ENCODE peak calls at places on chromosomes 16 and 17, in four cellular contexts. D is lower lobe of right lung, N is mammary epithelial cell, E is ovary. Q is an unnamed sample. For H3K36me3, the result is how much of the 10 kb centered on the place peaks cover.

GRCh38 chr16:30567160-30567990 is 4.1 kb downstream of the ZNF688 start:
- DNase-seq in N (peak), E (no peak), D (no peak), Q (peak)

GRCh38 chr16:47506800-47507199 is 45.7 kb downstream of the PHKB start:
- DNase-seq in N (no peak), D (no peak), E (no peak), Q (no peak)

GRCh38 chr16:67542464-67542863 is 13.8 kb downstream of the RIPOR1 start:
- DNase-seq in E (no peak), N (peak), D (peak), Q (no peak)

GRCh38 chr17:80424878-80425765 is 10.2 kb downstream of the ENDOV start:
- DNase-seq in D (peak), N (no peak), E (peak), Q (no peak)

GRCh38 chr17:44258811-44259351 is 9.1 kb downstream of the SLC4A1 start:
- DNase-seq in N (no peak), E (no peak), D (no peak), Q (no peak)

GRCh38 chr16:3855142-3855541 is 25.4 kb downstream of the CREBBP start:
- DNase-seq in D (no peak), E (no peak), N (no peak), Q (no peak)

GRCh38 chr17:49511810-49512209 is 16.7 kb downstream of the NGFR start:
- DNase-seq in E (no peak), D (no peak), N (no peak), Q (no peak)

GRCh38 chr16:56093055-56093454 is 98.2 kb upstream of the GNAO1 start:
- DNase-seq in E (no peak), N (no peak), D (no peak), Q (no peak)

GRCh38 chr17:50426814-50427787 is 1.1 kb downstream of the ACSF2 start:
- DNase-seq in E (peak), N (peak), D (no peak), Q (no peak)

GRCh38 chr17:66450008-66450856 is 147.8 kb downstream of the PRKCA start:
- DNase-seq in D (no peak), N (no peak), E (no peak), Q (no peak)

GRCh38 chr17:50624321-50624935 is 10.3 kb upstream of the ABCC3 start:
- DNase-seq in N (no peak), D (no peak), E (no peak), Q (no peak)

GRCh38 chr16:11114366-11115164 is 141.4 kb downstream of the SOCS1 start:
- DNase-seq in D (no peak), N (no peak), E (no peak), Q (no peak)

GRCh38 chr16:27748868-27749546 is 199.1 kb downstream of the KATNIP start:
- DNase-seq in E (no peak), N (peak), D (peak), Q (peak)

GRCh38 chr16:10578474-10579316 is 1.7 kb downstream of the EMP2 start:
- DNase-seq in D (peak), E (peak), N (peak), Q (peak)

GRCh38 chr16:4700997-4701743 is 7.8 kb downstream of the NUDT16L1 start:
- DNase-seq in D (no peak), N (no peak), E (no peak), Q (peak)

GRCh38 chr16:4067262-4068001 is 48.8 kb downstream of the ADCY9 start:
- DNase-seq in N (no peak), D (no peak), E (no peak), Q (no peak)

GRCh38 chr16:61934591-61934990 is 101.6 kb downstream of the CDH8 start:
- DNase-seq in D (no peak), E (no peak), N (no peak), Q (no peak)

GRCh38 chr16:27918755-27919154 is 144.8 kb downstream of the GSG1L start:
- DNase-seq in D (no peak), E (no peak), N (peak), Q (no peak)

GRCh38 chr17:17180141-17180603 is 26.0 kb downstream of the PLD6 start:
- DNase-seq in N (no peak), D (no peak), E (no peak), Q (no peak)

GRCh38 chr17:81536299-81537290 is 8.4 kb downstream of the FSCN2 start:
- DNase-seq in E (no peak), N (no peak), D (no peak), Q (no peak)

GRCh38 chr17:63496663-63497400 is 20.0 kb downstream of the ACE start:
- DNase-seq in E (no peak), D (no peak), N (no peak), Q (no peak)

GRCh38 chr17:848402-848801 is 66.2 kb downstream of the MRM3 start:
- DNase-seq in N (no peak), D (no peak), E (no peak), Q (no peak)

GRCh38 chr17:64226132-64226531 is 36.9 kb downstream of the TEX2 start:
- DNase-seq in N (no peak), D (no peak), E (no peak), Q (no peak)

GRCh38 chr16:85319208-85319983 is 207.1 kb upstream of the CIBAR2 start:
- DNase-seq in D (no peak), N (no peak), E (no peak), Q (no peak)

GRCh38 chr16:16015849-16016248 is 66.4 kb downstream of the ABCC1 start:
- DNase-seq in N (no peak), D (no peak), E (no peak), Q (no peak)

GRCh38 chr17:79043931-79044320 is 20.0 kb downstream of the C1QTNF1 start:
- DNase-seq in D (no peak), N (no peak), E (peak), Q (peak)

GRCh38 chr17:79630821-79631639 is 20.2 kb upstream of the RBFOX3 start:
- DNase-seq in E (peak), N (no peak), D (peak), Q (no peak)

GRCh38 chr16:56269276-56269675 is 78.0 kb downstream of the GNAO1 start:
- DNase-seq in E (no peak), D (no peak), N (no peak), Q (no peak)

GRCh38 chr16:67417333-67418061 is 1.2 kb upstream of the ZDHHC1 start:
- DNase-seq in E (no peak), D (no peak), N (no peak), Q (no peak)

GRCh38 chr16:24609740-24610420 is 70.5 kb downstream of the RBBP6 start:
- DNase-seq in D (peak), N (peak), E (peak), Q (peak)

GRCh38 chr16:84893849-84894599 is 74.2 kb downstream of the CRISPLD2 start:
- DNase-seq in D (no peak), E (no peak), N (no peak), Q (no peak)

GRCh38 chr16:10514369-10515055 is 65.9 kb downstream of the EMP2 start:
- DNase-seq in D (no peak), E (no peak), N (peak), Q (peak)

GRCh38 chr17:2101448-2102257 is 46.8 kb downstream of the HIC1 start:
- DNase-seq in E (no peak), D (peak), N (peak), Q (peak)

GRCh38 chr16:69187891-69188451 is 1.0 kb downstream of the SNTB2 start:
- DNase-seq in E (no peak), N (peak), D (peak), Q (peak)
- H3K4me3 ChIP-seq in E (peak), N (peak), D (peak), Q (peak)

GRCh38 chr17:9940826-9941225 is 35.8 kb upstream of the RCVRN start:
- DNase-seq in N (no peak), D (peak), E (no peak), Q (no peak)
- H3K36me3 ChIP-seq in N (under half), D (half or more), E (under half), Q (under half)

GRCh38 chr16:70511833-70512232 is 11.5 kb downstream of the COG4 start:
- DNase-seq in D (no peak), E (no peak), N (no peak), Q (no peak)

GRCh38 chr16:70510216-70510615 is 13.1 kb downstream of the COG4 start:
- DNase-seq in E (no peak), N (no peak), D (no peak), Q (no peak)

GRCh38 chr16:70512456-70512855 is 10.9 kb downstream of the COG4 start:
- DNase-seq in N (peak), E (no peak), D (no peak), Q (no peak)

DNA sequence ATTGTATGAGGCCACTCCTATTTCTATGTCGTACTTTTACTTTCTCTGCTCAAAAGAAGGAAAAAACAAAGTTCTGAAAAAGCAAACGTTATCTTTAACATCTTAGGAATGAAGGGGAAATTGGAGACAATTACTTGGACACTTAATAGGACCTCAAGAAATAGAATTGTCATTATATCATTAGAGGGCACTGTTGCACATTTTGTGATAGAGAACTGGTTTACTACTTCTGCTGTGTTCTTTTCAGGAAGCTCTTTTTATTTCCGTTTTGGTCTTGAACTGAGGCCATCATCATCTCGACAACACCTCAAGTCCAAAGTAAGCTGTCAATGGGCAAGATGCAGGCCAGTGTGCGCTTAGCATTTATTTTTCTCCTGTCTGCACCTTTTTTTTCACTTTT is 14.6 kb downstream of the COG4 start:
- DNase-seq in E (no peak), D (no peak), N (no peak), Q (no peak)
- TF ChIP-seq CTCF in E (no peak), D (no peak), N (peak), Q (no peak)

GRCh38 chr17:29595107-29595942 is 2.4 kb downstream of the ANKRD13B start:
- DNase-seq in N (no peak), D (no peak), E (no peak), Q (no peak)

GRCh38 chr17:29593546-29594440 is 861 bp downstream of the ANKRD13B start:
- DNase-seq in E (peak), N (no peak), D (peak), Q (peak)

GRCh38 chr17:29595943-29596774 is 3.2 kb downstream of the ANKRD13B start:
- DNase-seq in N (no peak), E (no peak), D (peak), Q (no peak)

GRCh38 chr17:29592850-29593545 is at the start of gene ANKRD13B:
- DNase-seq in D (peak), N (no peak), E (peak), Q (peak)

DNA sequence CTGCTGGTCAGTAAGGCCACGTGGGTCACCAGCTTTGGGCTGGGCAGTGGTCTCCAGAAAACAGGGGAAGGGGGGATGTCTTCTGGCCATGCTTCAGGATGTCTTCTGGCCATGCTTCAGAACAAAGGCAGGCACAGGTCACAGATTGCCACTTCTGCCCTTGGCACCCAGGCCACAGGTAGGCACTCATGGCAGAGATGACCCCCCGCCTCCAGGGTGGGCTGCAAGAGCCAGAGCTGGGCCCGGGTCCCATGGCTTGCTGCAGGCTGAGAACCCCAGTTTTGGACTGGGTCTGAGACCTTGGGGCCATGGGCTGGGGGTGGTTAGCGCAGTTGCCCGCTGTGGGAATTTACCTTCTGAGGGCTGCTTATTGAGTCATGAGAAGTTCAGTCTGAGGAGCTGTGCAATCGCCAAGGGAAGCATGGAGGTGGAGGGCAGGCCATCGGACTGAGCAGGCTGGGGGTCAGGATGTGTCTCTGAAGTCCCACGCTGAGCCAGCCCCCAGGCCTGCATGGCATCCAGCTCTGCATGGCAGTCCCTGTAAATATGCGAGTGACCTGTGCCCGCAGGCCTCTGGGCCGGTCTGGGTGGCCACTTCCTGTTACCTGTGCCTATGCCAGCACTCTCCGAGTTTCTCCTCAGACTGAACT is 1.6 kb downstream of the ANKRD13B start:
- DNase-seq in D (peak), E (peak), N (no peak), Q (no peak)
- H3K4me3 ChIP-seq in D (peak), E (no peak), N (peak), Q (no peak)

GRCh38 chr17:48066192-48066591 is 18.0 kb downstream of the NFE2L1 start:
- DNase-seq in D (no peak), N (no peak), E (no peak), Q (no peak)

GRCh38 chr17:48067245-48067644 is 19.1 kb downstream of the NFE2L1 start:
- DNase-seq in E (no peak), D (no peak), N (no peak), Q (no peak)

GRCh38 chr17:48062273-48062672 is 14.1 kb downstream of the NFE2L1 start:
- DNase-seq in D (no peak), E (no peak), N (no peak), Q (no peak)

GRCh38 chr17:48066656-48067055 is 18.5 kb downstream of the NFE2L1 start:
- DNase-seq in E (no peak), D (no peak), N (no peak), Q (no peak)

DNA sequence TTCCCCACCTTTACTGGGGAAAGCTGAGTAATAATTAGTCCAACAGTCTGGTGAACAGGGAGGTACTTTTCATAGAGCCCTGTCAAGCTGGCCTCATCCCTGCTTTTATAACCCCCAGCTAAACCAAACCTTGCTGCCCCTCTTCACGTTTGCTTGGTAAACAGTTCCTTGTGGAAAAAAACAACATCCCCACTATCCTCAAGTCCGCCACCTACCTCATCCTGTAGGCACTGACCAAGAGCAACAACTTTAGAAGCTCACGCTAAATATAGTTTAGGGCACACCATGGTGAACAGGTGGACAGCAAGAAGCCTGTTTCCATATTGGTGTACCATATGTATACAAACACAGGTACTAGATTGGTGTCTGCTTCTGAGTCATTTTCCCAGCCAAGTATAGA is 16.5 kb downstream of the NFE2L1 start:
- DNase-seq in N (no peak), D (no peak), E (no peak), Q (no peak)
- H3K36me3 ChIP-seq in N (under half), D (half or more), E (under half), Q (under half)

DNA sequence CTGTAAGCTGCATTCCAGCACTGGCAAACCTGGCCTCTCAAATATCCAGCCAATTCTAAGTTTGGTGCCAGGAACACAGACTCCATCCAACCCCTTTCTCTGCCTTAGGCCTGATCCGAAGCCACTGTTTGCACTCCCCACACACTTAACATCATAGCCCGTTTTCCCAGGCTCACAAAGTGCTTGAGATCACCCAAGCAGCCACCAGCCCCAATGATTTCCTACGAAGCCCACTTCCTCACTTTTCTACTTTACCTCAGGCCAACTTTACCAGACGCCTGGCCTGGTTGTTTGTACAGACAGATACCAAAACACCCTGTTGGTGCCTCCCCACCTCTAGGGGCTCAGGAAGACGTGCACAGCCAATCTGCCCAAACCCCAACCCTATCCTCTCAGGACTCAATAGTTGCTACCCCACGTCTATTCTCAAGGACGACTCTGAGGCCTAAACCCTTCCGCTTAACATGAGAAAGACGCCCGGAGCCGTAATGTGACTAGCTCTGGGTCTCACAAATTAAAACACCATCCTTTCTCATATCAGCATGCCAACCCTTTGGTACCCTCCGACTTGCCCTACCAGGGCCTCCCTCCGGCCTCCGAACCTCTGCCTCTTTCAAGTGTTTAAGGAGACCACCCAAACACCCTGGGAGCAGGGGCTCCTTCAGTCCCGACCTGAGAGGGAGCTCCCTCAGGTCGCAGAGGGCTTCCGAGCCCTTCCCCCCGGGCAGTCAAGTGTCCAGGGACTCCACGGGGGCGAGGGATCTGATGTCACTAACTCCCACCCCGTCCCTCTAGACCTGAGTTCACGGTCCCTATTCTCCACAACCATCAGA is 3.4 kb upstream of the PER1 start:
- DNase-seq in N (no peak), D (peak), E (no peak), Q (peak)
- TF ChIP-seq CTCF in N (no peak), D (no peak), E (no peak), Q (no peak)

DNA sequence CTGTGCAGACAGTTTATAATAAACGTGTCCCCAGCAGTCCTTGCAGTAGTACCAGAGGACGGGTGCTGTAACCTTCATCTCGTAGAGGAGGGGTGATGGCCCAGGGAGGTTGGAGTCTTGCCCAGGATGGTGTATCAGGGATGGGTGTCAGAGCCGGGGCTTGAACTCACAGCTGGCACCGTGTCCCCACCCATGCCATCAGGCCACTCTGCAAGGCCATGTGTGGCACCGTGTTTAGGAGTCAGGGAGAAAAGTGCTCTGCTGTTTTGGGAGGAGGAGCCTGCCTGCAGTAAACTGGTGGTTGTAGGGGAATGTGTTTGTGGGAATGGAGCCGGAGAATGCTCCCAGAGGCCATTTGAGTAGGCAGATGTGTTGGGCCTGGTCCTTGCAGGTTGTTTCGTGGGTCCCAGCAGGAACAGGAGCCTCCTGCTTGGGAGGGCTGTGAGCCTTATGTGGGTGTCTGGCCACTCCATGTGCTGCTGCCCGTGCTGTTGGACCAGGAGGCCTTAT is 1.7 kb downstream of the ADORA2B start:
- DNase-seq in E (no peak), D (no peak), N (no peak), Q (peak)
- H3K4me3 ChIP-seq in E (no peak), D (peak), N (peak), Q (no peak)

DNA sequence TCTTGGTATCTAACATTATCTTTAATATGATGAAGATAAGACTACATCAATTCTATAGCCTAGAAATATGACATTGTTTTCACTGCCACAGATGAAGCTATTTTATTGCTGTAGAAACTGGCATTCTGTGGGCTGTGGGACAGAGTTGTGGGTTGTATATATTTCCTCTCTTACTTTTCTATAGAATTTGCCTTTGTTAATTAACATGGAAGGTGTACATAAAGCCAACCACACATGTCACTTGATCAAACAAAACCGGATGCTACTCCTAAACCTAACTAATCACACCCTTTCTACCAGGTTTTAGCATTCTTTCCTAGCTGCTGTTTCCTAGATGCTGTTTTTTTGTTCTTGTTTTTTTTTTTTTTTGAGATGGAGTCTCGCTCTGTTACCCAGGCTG is 81.2 kb upstream of the ATP2A3 start:
- DNase-seq in N (no peak), D (no peak), E (no peak), Q (no peak)
- H3K36me3 ChIP-seq in N (under half), D (half or more), E (under half), Q (under half)